ENCODE peak calls at places on chromosomes 4 and X, in five cellular contexts. U is progenitor cell of endocrine pancreas, N is AG04450, S is GM06990, D is suprapubic skin. E is an unnamed sample.

GRCh38 chr4:59759082-59759825 is 1440.9 kb upstream of the ADGRL3 start:
- DNase-seq in U (peak), N (no peak), S (no peak), D (no peak), E (no peak)

GRCh38 chr4:109131559-109131958 is 170.9 kb downstream of the COL25A1 start:
- DNase-seq in U (no peak), N (no peak), S (no peak), D (no peak), E (no peak)

GRCh38 chr4:102616661-102617060 is 115.5 kb downstream of the NFKB1 start:
- DNase-seq in U (no peak), N (no peak), S (no peak), D (no peak), E (no peak)

GRCh38 chr4:28481565-28481964 is 1620.9 kb downstream of the STIM2 start:
- DNase-seq in U (no peak), N (no peak), S (no peak), D (no peak), E (no peak)

GRCh38 chr4:103198111-103198765 is at the start of gene CENPE:
- DNase-seq in U (peak), N (peak), S (peak), D (peak), E (peak)

GRCh38 chrX:40971736-40972135 is 113.5 kb upstream of the USP9X start:
- DNase-seq in U (no peak), N (no peak), S (no peak), D (no peak), E (no peak)

GRCh38 chr4:109046549-109047171 is 255.8 kb downstream of the COL25A1 start:
- DNase-seq in U (no peak), N (peak), S (no peak), D (no peak), E (no peak)

GRCh38 chr4:4488405-4489404 is 53.1 kb downstream of the STX18 start:
- DNase-seq in U (peak), N (peak), S (peak), D (no peak), E (peak)

GRCh38 chr4:109611045-109611616 is 51.1 kb downstream of the MCUB start:
- DNase-seq in U (no peak), N (no peak), S (no peak), D (no peak), E (no peak)

GRCh38 chr4:53764761-53765490 is 173.6 kb upstream of the LNX1 start:
- DNase-seq in U (no peak), N (no peak), S (no peak), D (no peak), E (no peak)

GRCh38 chr4:153204247-153205027 is at the start of gene TRIM2:
- DNase-seq in U (peak), N (no peak), S (no peak), D (peak), E (no peak)

GRCh38 chrX:107741318-107741813 is 34.2 kb downstream of the TSC22D3 start:
- DNase-seq in U (no peak), N (no peak), S (no peak), D (no peak), E (no peak)

GRCh38 chr4:15470149-15470520 is 453 bp downstream of the CC2D2A start:
- DNase-seq in U (no peak), N (no peak), S (no peak), D (no peak), E (no peak)

GRCh38 chr4:101191302-101192098 is 155.8 kb downstream of the PPP3CA start:
- DNase-seq in U (no peak), N (peak), S (no peak), D (no peak), E (no peak)

GRCh38 chr4:139767585-139767984 is 102.0 kb downstream of the MGST2 start:
- DNase-seq in U (no peak), N (no peak), S (no peak), D (no peak), E (no peak)

GRCh38 chr4:139768366-139768765 is 102.7 kb downstream of the MGST2 start:
- DNase-seq in U (no peak), N (no peak), S (no peak), D (no peak), E (no peak)

GRCh38 chr4:139769355-139769754 is 103.7 kb downstream of the MGST2 start:
- DNase-seq in U (no peak), N (no peak), S (no peak), D (no peak), E (no peak)

GRCh38 chr4:139770361-139770760 is 104.7 kb downstream of the MGST2 start:
- DNase-seq in U (no peak), N (no peak), S (no peak), D (no peak), E (no peak)

DNA sequence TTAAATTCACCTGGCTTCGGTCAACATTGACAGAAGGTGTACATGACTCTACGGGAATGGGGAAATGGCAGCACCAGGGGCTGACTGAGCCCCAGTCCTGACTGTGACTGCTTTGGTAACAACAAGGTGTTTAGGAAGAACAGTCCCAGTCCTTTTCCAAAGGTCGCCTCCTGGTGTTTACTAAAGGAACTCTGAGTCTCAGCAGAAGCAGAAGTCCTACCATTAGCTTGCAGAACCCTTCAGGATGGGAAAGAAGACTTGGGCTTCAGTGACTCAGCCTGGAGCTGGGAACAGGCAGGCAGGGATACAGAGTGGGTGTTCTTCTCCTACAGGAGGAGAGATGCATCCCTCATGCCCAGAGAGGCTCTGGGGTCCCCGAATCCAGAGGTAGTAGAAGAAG is 103.3 kb downstream of the MGST2 start:
- DNase-seq in U (no peak), N (no peak), S (no peak), D (no peak), E (no peak)
- TF ChIP-seq CTCF in U (peak), N (no peak), S (peak), D (no peak), E (peak)

DNA sequence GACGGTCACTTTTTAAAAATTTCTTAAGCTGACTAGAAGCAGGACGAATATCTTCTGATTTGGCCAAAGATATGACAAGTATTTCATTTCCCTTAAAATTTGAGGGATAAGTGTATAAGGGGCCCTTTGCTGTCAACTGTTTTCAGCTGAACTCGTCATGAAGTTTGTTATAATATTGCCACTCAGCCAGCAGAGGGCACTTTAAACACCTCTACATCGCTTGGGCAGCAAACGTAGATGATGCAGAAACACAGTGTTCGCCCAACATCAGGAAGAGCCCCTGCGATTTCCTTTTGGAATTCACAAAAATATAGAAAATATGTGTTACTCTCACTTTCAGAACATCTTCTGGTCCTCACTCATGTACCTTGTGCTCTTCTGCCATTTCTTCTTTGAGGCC is 435.7 kb upstream of the FMR1 start:
- DNase-seq in U (no peak), N (no peak), S (no peak), D (no peak), E (no peak)
- TF ChIP-seq CTCF in U (peak), N (no peak), S (peak), D (no peak), E (no peak)

GRCh38 chrX:73262991-73263390 is 48.3 kb upstream of the NAP1L2 start:
- DNase-seq in U (no peak), N (no peak), S (no peak), D (no peak), E (no peak)
- TF ChIP-seq CTCF in U (peak), N (no peak), S (peak), D (no peak), E (no peak)

DNA sequence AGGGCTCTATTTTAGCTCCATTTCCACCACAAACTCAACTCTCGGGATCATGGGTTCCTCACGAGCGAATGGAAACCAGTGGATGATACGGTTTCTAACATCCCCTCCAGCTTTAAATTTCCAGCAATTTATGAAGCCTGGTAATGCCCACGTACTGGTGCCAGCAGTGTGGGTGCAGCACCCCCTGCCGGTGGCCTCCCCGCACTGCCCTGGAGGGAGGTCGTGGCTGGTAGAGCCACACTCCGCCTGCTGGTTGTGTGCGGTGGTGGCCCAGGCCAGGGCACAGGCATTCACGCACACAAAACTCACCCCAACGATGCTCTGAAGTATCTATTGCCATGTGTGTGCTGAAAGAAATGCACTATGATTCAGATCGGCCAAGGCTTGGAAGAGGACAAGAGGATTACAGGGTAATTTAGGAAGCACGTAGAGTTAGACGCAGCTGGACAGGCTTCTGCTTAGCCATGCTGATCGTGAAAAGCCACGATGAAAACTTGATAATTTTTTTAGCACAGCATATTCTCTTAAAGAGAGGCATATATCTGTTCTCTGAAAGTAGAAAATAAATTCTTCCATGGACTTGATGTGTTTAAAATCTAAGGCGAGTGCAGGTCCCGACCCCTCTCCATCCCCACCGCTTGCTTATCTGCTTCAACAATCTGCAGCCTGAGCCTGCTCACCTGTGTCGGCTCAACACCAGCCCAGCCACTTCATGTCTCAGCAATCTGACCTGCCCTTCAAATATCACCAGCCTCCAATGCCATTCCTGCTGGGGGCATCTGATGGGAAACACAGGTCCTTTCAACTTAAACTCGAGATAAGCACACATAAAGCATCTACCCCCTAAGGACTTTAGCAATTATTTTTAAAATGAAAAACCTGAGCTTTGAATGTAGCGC is 59.1 kb downstream of the SCD5 start:
- DNase-seq in U (peak), N (no peak), S (peak), D (no peak), E (peak)
- TF ChIP-seq CTCF in U (peak), N (peak), S (peak), D (peak), E (peak)

GRCh38 chrX:46573331-46573895 is at the start of gene CHST7:
- DNase-seq in U (peak), N (no peak), S (peak), D (peak), E (peak)
- TF ChIP-seq CTCF in U (no peak), N (peak), S (peak), D (no peak), E (no peak)

GRCh38 chr4:148426643-148427042 is 15.6 kb downstream of the NR3C2 start:
- DNase-seq in U (no peak), N (no peak), S (no peak), D (no peak), E (no peak)

GRCh38 chr4:148430847-148431246 is 11.4 kb downstream of the NR3C2 start:
- DNase-seq in U (no peak), N (no peak), S (no peak), D (no peak), E (no peak)

GRCh38 chr4:148431401-148431800 is 10.8 kb downstream of the NR3C2 start:
- DNase-seq in U (no peak), N (no peak), S (no peak), D (no peak), E (no peak)

GRCh38 chr4:148425327-148426110 is 16.7 kb downstream of the NR3C2 start:
- DNase-seq in U (no peak), N (no peak), S (no peak), D (no peak), E (no peak)
- TF ChIP-seq CTCF in U (peak), N (peak), S (no peak), D (no peak), E (no peak)

GRCh38 chrX:6262959-6263358 is 34.3 kb upstream of the NLGN4X start:
- DNase-seq in U (no peak), N (no peak), S (no peak), D (no peak), E (no peak)
- TF ChIP-seq CTCF in U (no peak), N (no peak), S (no peak), D (no peak), E (no peak)

DNA sequence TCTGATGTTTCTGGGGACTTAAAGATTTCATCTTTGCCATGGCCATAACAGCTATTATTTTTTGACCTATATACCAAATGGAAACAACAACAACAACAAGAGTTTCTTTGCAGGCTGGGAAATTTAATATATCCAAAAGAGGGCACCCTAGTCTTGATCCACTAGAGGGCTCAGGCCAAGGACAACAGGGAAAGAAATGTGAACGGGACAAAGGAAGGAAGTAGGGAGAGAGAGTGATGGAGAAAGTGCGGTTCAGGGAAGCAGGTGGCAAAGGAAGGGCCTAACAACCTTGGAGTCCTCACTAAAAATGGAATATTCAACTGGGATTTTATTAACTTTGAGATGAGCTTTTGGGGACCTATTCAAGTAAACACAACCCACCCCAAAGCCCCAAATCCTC is 67.8 kb upstream of the SCML1 start:
- DNase-seq in U (no peak), N (no peak), S (no peak), D (no peak), E (no peak)
- TF ChIP-seq CTCF in U (peak), N (no peak), S (no peak), D (no peak), E (no peak)

E was measured in CD14-positive monocyte.